ENCODE peak calls at places on chromosome 19, in five cellular contexts. One of them, this sample, is unnamed.

GRCh38 chr19:23305555-23305954 is 55.4 kb upstream of the ZNF724 start:
- DNase-seq in T-helper 1 cell: no peak
- DNase-seq in neural crest cell: no peak
- DNase-seq in activated CD4-positive, CD25-positive, alpha-beta regulatory T cell treated with anti-CD3 and anti-CD28 coated beads, Interleukin-2, amount 50 U/mL, for 16 hours: no peak
- DNase-seq in SK-N-DZ: peak
- DNase-seq in this sample: no peak

GRCh38 chr19:36436531-36436930 is 18.1 kb upstream of the ZFP82 start:
- DNase-seq in SK-N-DZ: peak
- DNase-seq in activated CD4-positive, CD25-positive, alpha-beta regulatory T cell treated with anti-CD3 and anti-CD28 coated beads, Interleukin-2, amount 50 U/mL, for 16 hours: no peak
- DNase-seq in neural crest cell: no peak
- DNase-seq in T-helper 1 cell: no peak
- DNase-seq in this sample: no peak

GRCh38 chr19:32063601-32064000 is 281.8 kb upstream of the ZNF507 start:
- DNase-seq in neural crest cell: no peak
- DNase-seq in SK-N-DZ: no peak
- DNase-seq in T-helper 1 cell: no peak
- DNase-seq in activated CD4-positive, CD25-positive, alpha-beta regulatory T cell treated with anti-CD3 and anti-CD28 coated beads, Interleukin-2, amount 50 U/mL, for 16 hours: no peak
- DNase-seq in this sample: no peak

GRCh38 chr19:37635076-37636056 is 19.9 kb downstream of the ZFP30 start:
- DNase-seq in activated CD4-positive, CD25-positive, alpha-beta regulatory T cell treated with anti-CD3 and anti-CD28 coated beads, Interleukin-2, amount 50 U/mL, for 16 hours: no peak
- DNase-seq in SK-N-DZ: no peak
- DNase-seq in neural crest cell: no peak
- DNase-seq in T-helper 1 cell: no peak
- DNase-seq in this sample: no peak

GRCh38 chr19:38134538-38135149 is 89.4 kb downstream of the DPF1 start:
- DNase-seq in neural crest cell: peak
- DNase-seq in activated CD4-positive, CD25-positive, alpha-beta regulatory T cell treated with anti-CD3 and anti-CD28 coated beads, Interleukin-2, amount 50 U/mL, for 16 hours: no peak
- DNase-seq in T-helper 1 cell: peak
- DNase-seq in SK-N-DZ: peak
- DNase-seq in this sample: no peak

GRCh38 chr19:13859361-13859880 is 17.5 kb upstream of the NANOS3 start:
- DNase-seq in activated CD4-positive, CD25-positive, alpha-beta regulatory T cell treated with anti-CD3 and anti-CD28 coated beads, Interleukin-2, amount 50 U/mL, for 16 hours: no peak
- DNase-seq in T-helper 1 cell: no peak
- DNase-seq in SK-N-DZ: peak
- DNase-seq in neural crest cell: no peak
- DNase-seq in this sample: no peak

GRCh38 chr19:38713227-38713649 is 31.0 kb downstream of the CAPN12 start:
- DNase-seq in neural crest cell: no peak
- DNase-seq in T-helper 1 cell: no peak
- DNase-seq in SK-N-DZ: no peak
- DNase-seq in activated CD4-positive, CD25-positive, alpha-beta regulatory T cell treated with anti-CD3 and anti-CD28 coated beads, Interleukin-2, amount 50 U/mL, for 16 hours: no peak
- DNase-seq in this sample: no peak

GRCh38 chr19:17766543-17767131 is 15.4 kb downstream of the FCHO1 start:
- DNase-seq in activated CD4-positive, CD25-positive, alpha-beta regulatory T cell treated with anti-CD3 and anti-CD28 coated beads, Interleukin-2, amount 50 U/mL, for 16 hours: no peak
- DNase-seq in T-helper 1 cell: no peak
- DNase-seq in neural crest cell: peak
- DNase-seq in SK-N-DZ: no peak
- DNase-seq in this sample: no peak

GRCh38 chr19:43316591-43317319 is 36.7 kb upstream of the CD177 start:
- DNase-seq in neural crest cell: peak
- DNase-seq in T-helper 1 cell: no peak
- DNase-seq in SK-N-DZ: peak
- DNase-seq in activated CD4-positive, CD25-positive, alpha-beta regulatory T cell treated with anti-CD3 and anti-CD28 coated beads, Interleukin-2, amount 50 U/mL, for 16 hours: no peak
- DNase-seq in this sample: no peak

This sample was measured in kidney epithelial cell.